ENCODE peak calls at places on chromosome 4, in eight cellular contexts. T is activated CD4-positive, alpha-beta T cell treated with anti-CD3 and anti-CD28 coated beads, Interleukin-2, amount 50 U/mL, for 1 hour; V is body of pancreas; R is effector memory CD8-positive, alpha-beta T cell; G is endothelial cell; E is M059J; M is skeletal muscle cell; P is pancreas. Z is an unnamed sample.

GRCh38 chr4:81084029-81084428 is 53.5 kb downstream of the BMP3 start:
- DNase-seq in T (no peak), V (no peak), R (no peak), G (no peak), E (peak), M (peak), P (no peak), Z (peak)

GRCh38 chr4:48653217-48654014 is 126.7 kb downstream of the FRYL start:
- DNase-seq in T (peak), V (peak), R (no peak), G (no peak), E (peak), M (peak), P (no peak), Z (no peak)

GRCh38 chr4:184807797-184808718 is 17.7 kb downstream of the ACSL1 start:
- DNase-seq in T (no peak), V (no peak), R (no peak), G (no peak), E (peak), M (peak), P (no peak), Z (no peak)

GRCh38 chr4:107718351-107718965 is 1.6 kb downstream of the PAPSS1 start:
- DNase-seq in T (no peak), V (no peak), R (no peak), G (no peak), E (peak), M (no peak), P (no peak), Z (no peak)

GRCh38 chr4:8709729-8710360 is 117.3 kb downstream of the CPZ start:
- DNase-seq in T (no peak), V (no peak), R (no peak), G (no peak), E (no peak), M (no peak), P (no peak), Z (no peak)

GRCh38 chr4:169677150-169677732 is 56.9 kb downstream of the CLCN3 start:
- DNase-seq in T (no peak), V (no peak), R (no peak), G (no peak), E (no peak), M (no peak), P (no peak), Z (no peak)

GRCh38 chr4:86630629-86631028 is 36.5 kb downstream of the PTPN13 start:
- DNase-seq in T (no peak), V (no peak), R (no peak), G (no peak), E (no peak), M (no peak), P (no peak), Z (no peak)

GRCh38 chr4:16029886-16030285 is 53.9 kb downstream of the PROM1 start:
- DNase-seq in T (no peak), V (no peak), R (no peak), G (no peak), E (no peak), M (no peak), P (no peak), Z (no peak)

GRCh38 chr4:108143515-108143914 is 25.2 kb downstream of the LEF1 start:
- DNase-seq in T (no peak), V (no peak), R (no peak), G (no peak), E (no peak), M (no peak), P (no peak), Z (no peak)

Z was measured in small intestine.